ENCODE peak calls at places on chromosomes 4 and X, in six cellular contexts. O, Q, H, D, U and Z are unnamed samples.

GRCh38 chrX:135544338-135544948 is 24.0 kb downstream of the INTS6L start:
- DNase-seq in D (no peak), O (no peak), Q (no peak), U (no peak), H (no peak), Z (no peak)

GRCh38 chr4:133151301-133151680 is 2.2 kb downstream of the PCDH10 start:
- DNase-seq in D (no peak), Q (no peak), O (no peak), H (no peak), U (no peak), Z (peak)

GRCh38 chr4:136637071-136637777 is 895.1 kb downstream of the PCDH18 start:
- DNase-seq in Q (peak), O (peak), D (no peak), U (no peak), H (peak), Z (no peak)

GRCh38 chr4:183145773-183146172 is 46.7 kb downstream of the WWC2 start:
- DNase-seq in O (no peak), H (no peak), U (no peak), Q (peak), D (no peak), Z (no peak)

GRCh38 chr4:36316544-36317082 is 35.2 kb downstream of the DTHD1 start:
- DNase-seq in U (peak), Q (no peak), O (no peak), H (no peak), D (no peak), Z (no peak)

GRCh38 chr4:26753642-26754041 is 107.0 kb upstream of the STIM2 start:
- DNase-seq in U (no peak), H (no peak), D (no peak), Q (peak), O (no peak), Z (no peak)

GRCh38 chrX:72381439-72382198 is 75.9 kb upstream of the CITED1 start:
- DNase-seq in Q (peak), U (no peak), O (no peak), H (no peak), D (no peak), Z (no peak)

GRCh38 chr4:52069566-52069965 is 18.5 kb downstream of the SPATA18 start:
- DNase-seq in U (no peak), H (no peak), O (no peak), D (no peak), Q (no peak), Z (no peak)

GRCh38 chr4:53682196-53682595 is 90.9 kb upstream of the LNX1 start:
- DNase-seq in O (no peak), H (no peak), Q (peak), U (no peak), D (no peak), Z (no peak)

GRCh38 chr4:161823450-161823849 is 340.4 kb downstream of the FSTL5 start:
- DNase-seq in Q (no peak), U (no peak), O (no peak), D (no peak), H (no peak), Z (no peak)

GRCh38 chr4:84907145-84907544 is 59.3 kb downstream of the WDFY3 start:
- DNase-seq in H (no peak), O (no peak), Q (no peak), D (no peak), U (no peak), Z (no peak)

GRCh38 chr4:181443003-181443402 is 800.2 kb upstream of the TENM3 start:
- DNase-seq in Q (no peak), H (no peak), U (no peak), D (no peak), O (peak), Z (no peak)

GRCh38 chr4:135497563-135498152 is 1296.1 kb upstream of the PABPC4L start:
- DNase-seq in U (no peak), O (no peak), H (no peak), Q (no peak), D (no peak), Z (no peak)

GRCh38 chr4:24583451-24584174 is 741 bp downstream of the DHX15 start:
- DNase-seq in D (peak), H (peak), O (peak), Q (peak), U (no peak), Z (peak)

GRCh38 chr4:121658125-121658524 is 38.7 kb downstream of the ANXA5 start:
- DNase-seq in Q (no peak), H (no peak), D (no peak), O (no peak), U (no peak), Z (no peak)

GRCh38 chr4:20265726-20266125 is 14.0 kb downstream of the SLIT2 start:
- DNase-seq in H (no peak), Q (no peak), O (no peak), D (no peak), U (no peak), Z (no peak)

GRCh38 chrX:39809326-39809725 is 288.4 kb downstream of the BCOR start:
- DNase-seq in H (no peak), O (no peak), Q (peak), U (no peak), D (no peak), Z (no peak)

GRCh38 chr4:99300934-99301333 is 10.1 kb upstream of the ADH1A start:
- DNase-seq in O (no peak), D (peak), U (peak), H (no peak), Q (peak), Z (peak)

GRCh38 chr4:17468638-17469221 is 43.2 kb downstream of the QDPR start:
- DNase-seq in D (no peak), O (no peak), H (peak), U (peak), Q (peak), Z (no peak)

GRCh38 chr4:8140915-8141314 is 17.7 kb downstream of the ABLIM2 start:
- DNase-seq in D (no peak), Q (no peak), O (no peak), H (no peak), U (no peak), Z (no peak)

GRCh38 chr4:174041555-174042110 is 241.8 kb downstream of the FBXO8 start:
- DNase-seq in U (no peak), Q (no peak), O (no peak), H (no peak), D (no peak), Z (no peak)

GRCh38 chr4:83855044-83855443 is 319.1 kb downstream of the GPAT3 start:
- DNase-seq in Q (peak), O (no peak), H (peak), U (peak), D (no peak), Z (no peak)

GRCh38 chr4:4726051-4726450 is 133.4 kb upstream of the MSX1 start:
- DNase-seq in U (no peak), O (no peak), H (peak), D (no peak), Q (no peak), Z (no peak)

GRCh38 chr4:177403746-177404145 is 38.5 kb downstream of the AGA start:
- DNase-seq in U (no peak), D (no peak), O (no peak), Q (peak), H (no peak), Z (no peak)

GRCh38 chrX:108439961-108440696 is 491 bp downstream of the COL4A5 start:
- DNase-seq in Q (peak), U (no peak), O (no peak), D (peak), H (no peak), Z (no peak)

GRCh38 chr4:109235683-109236082 is 66.8 kb downstream of the COL25A1 start:
- DNase-seq in O (no peak), U (no peak), D (no peak), Q (no peak), H (no peak), Z (no peak)

GRCh38 chr4:169005453-169006099 is 4.5 kb downstream of the CBR4 start:
- DNase-seq in Q (peak), H (no peak), U (no peak), O (no peak), D (no peak), Z (no peak)

DNA sequence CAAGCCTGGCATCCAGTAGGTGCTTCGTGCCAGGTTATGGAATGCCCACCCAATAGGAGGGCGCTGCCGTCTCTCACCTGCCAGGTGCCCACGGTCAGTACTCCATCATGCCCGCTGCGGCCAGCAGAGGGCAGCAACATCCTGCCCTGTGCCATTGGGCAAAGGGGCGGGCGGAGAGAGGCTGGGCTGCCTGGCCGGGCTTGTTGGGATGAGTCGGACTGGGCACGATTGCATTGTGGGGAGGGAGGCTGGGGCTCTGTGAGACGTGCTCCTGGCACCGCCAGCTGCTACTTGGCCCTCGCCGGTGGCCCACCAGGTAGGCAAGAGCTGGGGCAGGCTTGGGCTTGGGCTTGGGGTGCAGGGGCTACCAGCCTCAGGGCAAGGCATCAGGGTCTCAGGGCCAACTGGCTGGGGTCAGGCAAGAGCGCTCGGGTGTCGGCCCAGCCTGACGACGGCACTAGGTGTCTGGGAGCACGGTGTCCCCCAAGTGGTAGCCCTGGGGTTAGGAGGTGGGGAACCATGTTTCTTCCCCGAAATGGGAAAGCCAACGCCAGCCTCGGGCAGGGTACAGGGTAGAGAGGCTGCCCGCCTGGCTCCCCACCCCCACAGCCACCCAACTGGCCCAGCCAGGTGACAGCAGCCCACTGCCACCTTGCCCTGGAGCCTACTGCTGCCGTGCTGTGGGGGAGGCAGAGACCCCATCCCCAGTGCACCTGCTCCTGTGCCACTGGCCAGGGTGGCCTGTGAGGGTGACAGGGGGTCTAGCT is at the start of gene PLXNB3:
- DNase-seq in U (peak), H (peak), O (peak), Q (peak), D (peak), Z (peak)
- TF ChIP-seq CTCF in U (peak), H (peak), O (peak), Q (peak), D (peak), Z (peak)

GRCh38 chr4:41802590-41802989 is 54.1 kb upstream of the PHOX2B start:
- DNase-seq in U (no peak), Q (no peak), D (no peak), O (no peak), H (no peak), Z (no peak)
- TF ChIP-seq CTCF in U (no peak), Q (no peak), D (no peak), O (no peak), H (no peak), Z (no peak)

GRCh38 chr4:6785572-6785925 is 3.0 kb downstream of the KIAA0232 start:
- DNase-seq in H (no peak), Q (no peak), U (no peak), D (no peak), O (peak), Z (no peak)

GRCh38 chr4:6782147-6782845 is at the start of gene KIAA0232:
- DNase-seq in Q (peak), U (peak), O (peak), D (peak), H (peak), Z (peak)

GRCh38 chr4:6781561-6781960 is 966 bp upstream of the KIAA0232 start:
- DNase-seq in U (no peak), Q (no peak), D (no peak), O (no peak), H (no peak), Z (no peak)

GRCh38 chr4:6782846-6783110 is 251 bp downstream of the KIAA0232 start:
- DNase-seq in O (no peak), H (no peak), U (no peak), D (no peak), Q (no peak), Z (no peak)

DNA sequence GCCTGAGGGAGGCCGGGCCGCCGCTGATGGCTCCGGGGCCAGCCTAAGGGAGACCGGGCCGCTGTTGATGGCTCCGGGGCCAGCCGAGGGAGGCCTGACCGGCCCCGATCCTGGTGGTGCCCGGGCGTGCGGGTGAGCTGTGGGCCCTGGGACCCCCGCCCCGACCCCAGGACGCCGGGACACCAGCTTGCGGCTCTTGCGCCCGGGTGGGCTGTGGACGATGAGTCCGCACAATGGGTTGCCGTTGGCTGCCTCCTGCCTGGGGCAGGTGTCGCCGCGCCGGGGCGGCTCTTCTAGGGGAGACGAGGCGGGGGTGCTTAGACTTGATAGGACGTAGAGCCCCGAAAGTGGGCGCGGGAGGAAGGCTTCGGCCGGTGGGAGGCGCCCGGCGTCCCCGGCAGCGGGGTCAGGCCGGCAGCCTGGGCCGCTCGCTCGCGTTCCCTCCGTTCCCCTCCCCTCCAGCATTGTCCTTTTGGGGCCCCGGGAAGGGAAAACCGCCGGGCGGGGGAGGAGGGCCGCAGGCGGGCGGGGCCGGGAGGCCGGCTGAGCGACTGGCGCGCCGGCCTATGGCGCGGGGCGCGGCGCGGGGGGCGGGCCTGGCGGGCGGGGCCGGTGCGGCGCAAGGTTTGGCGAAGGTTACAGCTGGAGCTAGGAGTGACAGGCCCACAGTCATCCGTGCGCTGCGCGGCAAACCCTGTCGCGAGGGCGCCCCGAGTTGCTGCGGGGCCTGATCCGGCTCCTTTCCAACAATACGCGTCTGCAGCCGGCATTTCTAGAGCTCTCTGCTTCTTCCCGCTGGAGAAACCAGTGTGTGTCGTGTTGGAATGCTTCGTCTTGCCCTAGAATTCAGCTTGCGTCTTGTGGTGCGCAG is 819 bp downstream of the KIAA0232 start:
- DNase-seq in U (peak), Q (peak), O (peak), D (peak), H (peak), Z (peak)
- TF ChIP-seq CTCF in U (no peak), Q (peak), O (peak), D (no peak), H (no peak), Z (no peak)

GRCh38 chr4:139807483-139807882 is 141.9 kb downstream of the MGST2 start:
- DNase-seq in H (no peak), D (no peak), O (no peak), U (no peak), Q (no peak), Z (no peak)

GRCh38 chr4:139808381-139809206 is 143.0 kb downstream of the MGST2 start:
- DNase-seq in U (no peak), H (no peak), Q (peak), O (no peak), D (no peak), Z (no peak)

GRCh38 chr4:139810710-139811109 is 145.1 kb downstream of the MGST2 start:
- DNase-seq in Q (no peak), D (no peak), O (no peak), U (no peak), H (no peak), Z (no peak)

GRCh38 chr4:139809207-139810157 is 143.9 kb downstream of the MGST2 start:
- DNase-seq in U (no peak), D (no peak), O (no peak), H (no peak), Q (no peak), Z (no peak)

GRCh38 chr4:139806929-139807328 is 141.3 kb downstream of the MGST2 start:
- DNase-seq in O (no peak), Q (no peak), D (no peak), H (no peak), U (no peak), Z (no peak)
- TF ChIP-seq CTCF in O (no peak), Q (no peak), D (no peak), H (no peak), U (no peak), Z (no peak)

GRCh38 chrX:68443155-68443868 is 10.0 kb upstream of the OPHN1 start:
- DNase-seq in D (no peak), U (no peak), O (no peak), H (no peak), Q (no peak), Z (no peak)

GRCh38 chrX:68440438-68440837 is 7.1 kb upstream of the OPHN1 start:
- DNase-seq in H (no peak), Q (no peak), U (no peak), D (no peak), O (no peak), Z (no peak)

GRCh38 chrX:68438575-68438974 is 5.3 kb upstream of the OPHN1 start:
- DNase-seq in O (no peak), U (no peak), H (no peak), Q (no peak), D (no peak), Z (no peak)

GRCh38 chrX:68440940-68441339 is 7.6 kb upstream of the OPHN1 start:
- DNase-seq in Q (peak), U (peak), H (no peak), O (no peak), D (no peak), Z (peak)

DNA sequence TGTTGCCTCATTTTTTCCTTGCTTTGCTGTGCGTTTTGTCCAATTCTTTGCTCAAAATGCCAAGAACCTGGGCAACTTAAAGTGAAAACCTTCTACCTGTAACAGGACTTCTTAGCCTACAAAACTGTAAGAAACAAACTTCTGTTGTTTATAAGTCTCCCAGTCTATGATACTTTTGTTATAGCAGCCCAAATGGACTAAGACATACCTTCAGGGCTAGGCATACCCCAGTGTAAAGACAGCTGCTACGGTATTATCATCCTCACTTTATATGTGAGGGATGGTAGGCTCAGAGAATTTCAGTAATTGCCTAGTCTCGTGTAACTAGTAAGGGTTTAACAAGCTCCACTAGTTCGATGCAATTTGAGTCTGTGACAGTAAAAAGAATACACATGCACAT is 6.0 kb upstream of the OPHN1 start:
- DNase-seq in D (no peak), H (no peak), Q (no peak), O (no peak), U (no peak), Z (no peak)
- TF ChIP-seq CTCF in D (no peak), H (no peak), Q (no peak), O (no peak), U (no peak), Z (no peak)

GRCh38 chr4:143482753-143483362 is 30.6 kb upstream of the SMARCA5 start:
- DNase-seq in U (peak), H (peak), D (no peak), O (peak), Q (peak), Z (no peak)
- TF ChIP-seq CTCF in U (peak), H (peak), D (peak), O (no peak), Q (peak), Z (peak)

DNA sequence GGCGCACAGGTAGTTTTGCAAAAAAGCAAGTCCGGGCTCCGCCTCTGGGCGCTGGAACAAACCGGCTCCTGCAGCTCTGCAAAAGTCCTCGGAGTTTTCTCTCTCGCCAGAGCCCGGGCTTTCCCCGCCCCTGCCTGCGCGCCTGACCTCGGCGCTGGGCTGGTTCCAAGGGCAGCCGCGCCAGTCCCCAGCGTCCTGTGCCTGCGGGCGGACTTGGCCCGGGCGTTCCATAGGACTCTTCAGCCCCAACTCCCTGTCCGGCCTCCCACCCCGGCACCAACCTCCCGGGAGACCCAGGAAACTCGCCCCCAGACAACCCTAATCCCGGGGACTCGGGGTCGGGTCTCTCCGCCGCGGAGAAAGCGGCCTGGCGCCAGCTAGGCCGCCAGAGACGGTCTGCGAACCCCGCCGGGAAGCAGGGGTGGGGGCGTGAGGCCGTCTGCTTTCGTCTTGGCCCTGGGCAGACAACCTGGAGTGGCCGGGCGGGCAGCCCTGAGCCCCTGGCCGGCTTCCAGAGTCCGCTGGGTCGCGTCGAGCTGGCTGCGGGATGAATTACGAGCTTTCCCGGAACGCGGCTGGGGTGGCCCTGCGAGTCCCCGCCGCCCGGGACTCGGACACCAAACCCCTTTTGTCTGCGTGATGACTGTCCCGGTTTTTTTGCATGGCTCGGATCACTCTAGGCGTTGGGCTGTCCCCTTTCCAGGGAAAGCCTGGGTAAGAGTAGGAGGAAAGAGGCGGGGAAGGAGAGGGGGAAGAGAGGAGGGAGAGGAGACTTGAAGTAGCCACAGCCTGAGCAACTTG is 971 bp downstream of the MXRA5 start:
- DNase-seq in H (no peak), D (peak), O (no peak), Q (peak), U (peak), Z (peak)
- TF ChIP-seq CTCF in H (no peak), D (no peak), O (no peak), Q (no peak), U (no peak), Z (no peak)

GRCh38 chrX:19017271-19017670 is 33.4 kb upstream of the PHKA2 start:
- DNase-seq in O (peak), U (no peak), D (no peak), H (no peak), Q (peak), Z (no peak)
- TF ChIP-seq CTCF in O (peak), U (peak), D (peak), H (peak), Q (peak), Z (no peak)